ENCODE peak calls at places on chromosomes 12 and 14, in eight cellular contexts. V is foreskin fibroblast, B is HL-60, P is psoas muscle, E is NB4, N is HFF-Myc, H is cardiac muscle cell, O is A549. Y is an unnamed sample.
A peak's percentile ranks its signal among the peaks of the same experiment; 100 is the strongest.

GRCh38 chr12:49673446-49674317 is 33.5 kb downstream of the FMNL3 start:
- DNase-seq in N (peak; percentile 76), E (no peak), P (peak; percentile 95), V (peak; percentile 97), H (peak; percentile 99), B (no peak), O (no peak), Y (peak; percentile 71)

GRCh38 chr12:73421832-73422231 is 1115.8 kb upstream of the ATXN7L3B start:
- DNase-seq in P (no peak), B (no peak), V (no peak), N (no peak), H (no peak), E (no peak), O (no peak), Y (no peak)

GRCh38 chr14:30921788-30922187 is 47.4 kb downstream of the COCH start:
- DNase-seq in H (no peak), B (no peak), V (no peak), O (no peak), P (no peak), E (no peak), N (no peak), Y (no peak)

GRCh38 chr14:103288076-103288766 is 45.8 kb upstream of the EIF5 start:
- DNase-seq in V (no peak), P (no peak), N (no peak), B (no peak), O (no peak), E (no peak), H (no peak), Y (no peak)

GRCh38 chr12:101920906-101921305 is 43.5 kb downstream of the DRAM1 start:
- DNase-seq in E (no peak), V (no peak), H (no peak), B (no peak), P (no peak), O (no peak), N (no peak), Y (no peak)

GRCh38 chr12:51392556-51393237 is 1.5 kb upstream of the GALNT6 start:
- DNase-seq in E (no peak), B (no peak), V (peak; percentile 52), H (no peak), N (no peak), P (no peak), O (no peak), Y (peak; percentile 43)

GRCh38 chr12:57218030-57218853 is 1.6 kb downstream of the NXPH4 start:
- DNase-seq in B (no peak), H (no peak), O (no peak), V (peak; percentile 80), N (no peak), P (no peak), E (no peak), Y (no peak)

GRCh38 chr14:105430535-105430934 is 10.9 kb downstream of the MTA1 start:
- DNase-seq in P (peak; percentile 55), O (peak; percentile 36), E (no peak), V (peak; percentile 84), B (no peak), N (peak; percentile 22), H (peak; percentile 79), Y (peak; percentile 86)

GRCh38 chr14:101962503-101962874 is 1.9 kb upstream of the DYNC1H1 start:
- DNase-seq in E (no peak), P (peak; percentile 77), H (peak; percentile 86), O (peak; percentile 89), N (peak; percentile 84), B (no peak), V (peak; percentile 95), Y (peak; percentile 50)

GRCh38 chr14:102580552-102581110 is 11.8 kb upstream of the RCOR1 start:
- DNase-seq in H (no peak), B (no peak), O (no peak), N (no peak), P (no peak), E (no peak), V (peak; percentile 67), Y (no peak)

GRCh38 chr14:20797159-20797558 is 5.5 kb downstream of the RNASE1 start:
- DNase-seq in N (no peak), O (no peak), H (no peak), B (no peak), P (no peak), V (no peak), E (no peak), Y (no peak)

DNA sequence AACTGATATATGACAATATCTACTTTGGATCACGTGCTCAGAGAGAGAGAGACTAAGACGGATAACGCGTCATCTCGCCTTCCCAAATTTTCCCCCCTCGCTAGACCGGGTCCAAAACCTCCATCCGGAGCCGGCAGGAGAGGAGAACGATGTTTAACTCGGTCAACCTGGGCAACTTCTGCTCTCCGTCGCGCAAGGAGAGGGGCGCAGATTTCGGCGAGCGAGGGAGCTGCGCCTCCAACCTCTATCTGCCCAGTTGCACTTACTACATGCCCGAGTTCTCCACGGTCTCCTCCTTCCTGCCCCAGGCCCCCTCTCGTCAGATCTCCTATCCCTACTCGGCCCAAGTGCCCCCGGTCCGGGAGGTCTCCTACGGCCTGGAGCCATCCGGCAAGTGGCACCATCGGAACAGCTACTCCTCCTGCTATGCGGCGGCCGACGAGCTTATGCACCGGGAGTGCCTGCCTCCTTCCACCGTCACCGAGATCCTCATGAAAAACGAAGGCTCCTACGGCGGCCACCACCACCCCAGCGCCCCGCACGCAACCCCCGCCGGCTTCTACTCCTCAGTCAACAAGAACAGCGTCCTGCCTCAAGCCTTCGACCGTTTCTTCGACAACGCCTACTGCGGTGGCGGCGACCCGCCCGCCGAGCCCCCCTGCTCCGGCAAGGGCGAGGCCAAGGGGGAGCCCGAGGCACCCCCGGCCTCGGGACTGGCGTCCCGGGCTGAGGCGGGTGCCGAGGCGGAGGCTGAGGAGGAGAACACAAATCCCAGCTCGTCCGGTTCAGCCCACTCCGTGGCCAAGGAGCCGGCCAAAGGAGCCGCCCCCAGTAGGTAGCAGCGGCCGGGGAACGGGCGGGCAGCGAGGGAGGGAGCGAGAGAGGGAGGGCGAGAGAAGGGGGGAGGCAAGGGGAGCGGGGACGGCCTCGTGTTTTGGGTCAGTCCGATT is at the start of gene HOXC11:
- DNase-seq in H (no peak), O (peak; percentile 29), N (no peak), P (peak; percentile 73), E (peak; percentile 58), V (peak; percentile 85), B (no peak), Y (no peak)
- TF ChIP-seq CTCF in H (no peak), O (no peak), N (no peak), P (no peak), E (no peak), V (no peak), B (no peak), Y (no peak)

GRCh38 chr12:9646794-9647622 is 22.5 kb upstream of the CLEC2D start:
- DNase-seq in H (peak; percentile 50), P (no peak), V (peak; percentile 45), O (peak; percentile 9), N (no peak), B (no peak), E (peak; percentile 49), Y (no peak)
- H3K4me3 ChIP-seq in H (peak overlapping the region; percentile 55), P (peak overlapping the region; percentile 74), V (peak overlapping the region; percentile 78), O (peak overlapping the region; percentile 74), N (peak overlapping the region; percentile 61), B (peak overlapping the region; percentile 68), E (peak overlapping the region; percentile 69), Y (peak overlapping the region; percentile 81)

GRCh38 chr12:64169999-64170398 is 52.1 kb downstream of the KICS2 start:
- DNase-seq in H (no peak), P (no peak), O (no peak), B (no peak), E (no peak), V (peak; percentile 33), N (no peak), Y (no peak)
- TF ChIP-seq CTCF in H (no peak), P (no peak), O (no peak), B (no peak), E (no peak), V (no peak), N (no peak), Y (no peak)

DNA sequence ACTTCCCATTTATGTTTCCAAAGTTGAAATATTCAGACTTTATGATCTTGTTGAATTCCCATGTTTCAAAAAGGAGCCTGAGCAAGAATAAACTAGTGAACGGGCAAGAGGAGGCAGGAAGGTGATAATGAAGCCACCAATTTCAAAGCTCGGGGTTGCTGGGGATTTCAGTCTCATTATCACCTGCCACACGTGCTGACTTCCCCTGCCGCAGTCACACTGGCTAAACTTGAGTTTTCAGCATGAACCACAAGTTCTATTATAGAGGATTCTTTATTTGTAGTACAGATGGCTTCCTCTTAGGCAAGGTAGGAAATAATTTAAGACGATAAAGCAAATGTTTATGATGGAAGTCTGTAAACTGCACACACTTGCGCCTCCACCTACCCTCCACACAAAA is 18.1 kb upstream of the DIABLO start:
- DNase-seq in V (no peak), P (no peak), B (no peak), H (no peak), N (no peak), E (no peak), O (no peak), Y (no peak)
- H3K4me3 ChIP-seq in V (no peak overlapping the region), P (no peak overlapping the region), B (no peak overlapping the region), H (no peak overlapping the region), N (no peak overlapping the region), E (no peak overlapping the region), O (no peak overlapping the region), Y (no peak overlapping the region)

GRCh38 chr14:98692832-98693231 is 579.2 kb downstream of the BCL11B start:
- DNase-seq in P (no peak), E (no peak), N (no peak), H (no peak), O (no peak), B (no peak), V (no peak), Y (peak; percentile 37)
- TF ChIP-seq CTCF in P (no peak), E (no peak), N (no peak), H (no peak), O (no peak), B (no peak), V (no peak), Y (peak; percentile 4)

GRCh38 chr14:74952195-74952665 is 3.2 kb downstream of the PGF start:
- DNase-seq in N (no peak), V (no peak), O (no peak), P (no peak), H (no peak), B (no peak), E (no peak), Y (no peak)
- H3K4me3 ChIP-seq in N (peak overlapping the region; percentile 9), V (no peak overlapping the region), O (no peak overlapping the region), P (peak overlapping the region; percentile 66), H (no peak overlapping the region), B (no peak overlapping the region), E (no peak overlapping the region), Y (no peak overlapping the region)

DNA sequence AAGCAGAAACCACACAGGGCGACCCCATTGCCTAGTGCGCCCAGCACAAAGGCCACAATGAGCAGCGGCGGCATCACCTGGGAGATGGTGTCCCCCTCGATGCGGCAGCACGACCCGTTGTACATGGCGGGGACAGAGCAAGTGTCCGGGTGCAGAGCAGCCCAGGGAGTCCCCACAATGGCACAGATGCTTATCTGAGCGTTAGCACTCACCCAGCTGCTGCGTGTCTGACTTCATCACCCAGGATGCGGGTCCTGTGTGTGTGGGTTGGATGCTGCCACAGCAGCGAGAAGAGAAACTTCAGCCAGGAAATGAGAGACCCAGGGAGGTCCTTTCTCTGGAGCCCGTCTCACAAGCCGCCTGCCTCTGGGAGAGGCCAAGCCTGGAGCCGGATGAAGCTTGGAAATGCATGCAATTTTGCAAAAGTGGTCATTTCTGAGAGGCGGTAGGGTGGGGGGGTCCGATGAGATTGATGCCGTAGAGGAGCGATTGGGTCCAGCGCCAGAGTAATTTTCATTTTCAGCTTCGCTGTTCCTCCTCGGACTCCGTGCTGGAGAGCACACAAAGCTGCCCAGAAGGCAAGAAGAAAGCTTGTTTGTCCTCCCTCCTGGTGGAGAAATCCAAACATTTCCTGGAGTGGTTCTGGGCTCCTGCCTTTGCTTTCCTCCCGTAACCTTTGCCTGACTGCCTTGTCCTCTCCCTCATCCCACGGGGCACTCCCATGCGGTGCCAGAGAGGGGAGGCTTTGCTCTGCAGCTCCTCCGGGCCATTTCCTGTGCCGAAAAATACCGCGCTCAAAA is at the start of gene HCAR1:
- DNase-seq in N (no peak), B (no peak), H (peak; percentile 48), P (no peak), E (no peak), V (no peak), O (no peak), Y (no peak)
- TF ChIP-seq CTCF in N (no peak), B (no peak), H (peak; percentile 12), P (no peak), E (no peak), V (no peak), O (no peak), Y (no peak)